ENCODE peak calls at places on chromosomes 3 and 15, in four cellular contexts. One of them, this sample, is unnamed.

GRCh38 chr3:127043041-127043641 is 60.2 kb downstream of the PLXNA1 start:
- DNase-seq in IMR-90: no peak
- DNase-seq in GM12878: no peak
- DNase-seq in K562: no peak
- DNase-seq in this sample: peak

GRCh38 chr15:96355561-96356129 is 25.1 kb downstream of the NR2F2 start:
- DNase-seq in IMR-90: no peak
- DNase-seq in GM12878: no peak
- DNase-seq in K562: no peak
- DNase-seq in this sample: no peak

GRCh38 chr3:17179381-17180205 is 294.8 kb downstream of the PLCL2 start:
- DNase-seq in IMR-90: peak
- DNase-seq in GM12878: peak
- DNase-seq in K562: no peak
- DNase-seq in this sample: no peak

GRCh38 chr3:104909721-104910120 is 457.0 kb upstream of the ALCAM start:
- DNase-seq in IMR-90: peak
- DNase-seq in GM12878: no peak
- DNase-seq in K562: no peak
- DNase-seq in this sample: no peak

GRCh38 chr3:79040701-79041100 is 727.1 kb downstream of the ROBO1 start:
- DNase-seq in IMR-90: peak
- DNase-seq in GM12878: no peak
- DNase-seq in K562: no peak
- DNase-seq in this sample: no peak

GRCh38 chr15:76998661-76999285 is 3.8 kb downstream of the PSTPIP1 start:
- DNase-seq in IMR-90: no peak
- DNase-seq in GM12878: no peak
- DNase-seq in K562: no peak
- DNase-seq in this sample: no peak

GRCh38 chr3:99319961-99320360 is 318.4 kb upstream of the COL8A1 start:
- DNase-seq in IMR-90: peak
- DNase-seq in GM12878: no peak
- DNase-seq in K562: no peak
- DNase-seq in this sample: no peak

GRCh38 chr15:100308222-100309007 is 33.4 kb downstream of the ADAMTS17 start:
- DNase-seq in IMR-90: no peak
- DNase-seq in GM12878: no peak
- DNase-seq in K562: no peak
- DNase-seq in this sample: no peak

GRCh38 chr15:88663216-88663615 is 24.4 kb downstream of the ISG20 start:
- DNase-seq in IMR-90: no peak
- DNase-seq in GM12878: no peak
- DNase-seq in K562: no peak
- DNase-seq in this sample: peak

GRCh38 chr3:194999491-194999890 is 271.5 kb downstream of the XXYLT1 start:
- DNase-seq in IMR-90: no peak
- DNase-seq in GM12878: no peak
- DNase-seq in K562: no peak
- DNase-seq in this sample: no peak

GRCh38 chr3:72070005-72070404 is 285.1 kb upstream of the PROK2 start:
- DNase-seq in IMR-90: no peak
- DNase-seq in GM12878: no peak
- DNase-seq in K562: no peak
- DNase-seq in this sample: no peak

GRCh38 chr3:187046033-187046432 is 93.3 kb downstream of the RPL39L start:
- DNase-seq in IMR-90: no peak
- DNase-seq in GM12878: no peak
- DNase-seq in K562: no peak
- DNase-seq in this sample: no peak

GRCh38 chr3:34212671-34213070 is 414.2 kb downstream of the PDCD6IP start:
- DNase-seq in IMR-90: peak
- DNase-seq in GM12878: no peak
- DNase-seq in K562: no peak
- DNase-seq in this sample: no peak

GRCh38 chr3:38102073-38102844 is 34.7 kb downstream of the ACAA1 start:
- DNase-seq in IMR-90: no peak
- DNase-seq in GM12878: no peak
- DNase-seq in K562: no peak
- DNase-seq in this sample: no peak

GRCh38 chr3:182284793-182285192 is 508.5 kb upstream of the ATP11B start:
- DNase-seq in IMR-90: no peak
- DNase-seq in GM12878: no peak
- DNase-seq in K562: no peak
- DNase-seq in this sample: peak

DNA sequence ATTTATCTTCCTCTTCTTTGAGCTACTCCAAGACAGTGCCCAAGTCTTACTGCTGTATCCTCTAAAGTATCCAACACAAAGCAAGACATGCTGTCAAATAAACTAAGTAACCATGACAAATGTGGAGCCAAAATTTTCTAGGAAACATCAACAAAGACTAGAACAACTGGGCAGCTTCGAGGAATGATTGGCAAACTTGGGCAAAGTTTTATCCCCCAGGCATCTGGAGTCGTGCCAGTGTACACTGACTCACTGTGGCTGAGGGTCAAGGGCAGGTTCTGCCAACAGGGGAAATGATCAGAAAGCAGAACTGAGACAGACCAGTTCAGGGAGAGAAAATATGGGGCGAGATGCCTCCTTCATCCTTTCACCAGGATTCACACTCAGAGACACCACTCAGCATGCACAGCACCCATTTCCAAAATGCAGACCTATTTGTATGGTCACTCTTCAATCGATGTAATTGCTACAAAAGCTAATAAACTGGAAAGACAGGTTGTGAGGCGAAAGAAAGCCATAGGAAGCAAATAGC is 65.8 kb downstream of the MB21D2 start:
- DNase-seq in IMR-90: peak
- DNase-seq in GM12878: no peak
- DNase-seq in K562: no peak
- DNase-seq in this sample: no peak
- TF ChIP-seq CHD1 in IMR-90: no peak
- TF ChIP-seq CHD1 in GM12878: no peak
- TF ChIP-seq CHD1 in K562: no peak
- TF ChIP-seq CHD1 in this sample: no peak

DNA sequence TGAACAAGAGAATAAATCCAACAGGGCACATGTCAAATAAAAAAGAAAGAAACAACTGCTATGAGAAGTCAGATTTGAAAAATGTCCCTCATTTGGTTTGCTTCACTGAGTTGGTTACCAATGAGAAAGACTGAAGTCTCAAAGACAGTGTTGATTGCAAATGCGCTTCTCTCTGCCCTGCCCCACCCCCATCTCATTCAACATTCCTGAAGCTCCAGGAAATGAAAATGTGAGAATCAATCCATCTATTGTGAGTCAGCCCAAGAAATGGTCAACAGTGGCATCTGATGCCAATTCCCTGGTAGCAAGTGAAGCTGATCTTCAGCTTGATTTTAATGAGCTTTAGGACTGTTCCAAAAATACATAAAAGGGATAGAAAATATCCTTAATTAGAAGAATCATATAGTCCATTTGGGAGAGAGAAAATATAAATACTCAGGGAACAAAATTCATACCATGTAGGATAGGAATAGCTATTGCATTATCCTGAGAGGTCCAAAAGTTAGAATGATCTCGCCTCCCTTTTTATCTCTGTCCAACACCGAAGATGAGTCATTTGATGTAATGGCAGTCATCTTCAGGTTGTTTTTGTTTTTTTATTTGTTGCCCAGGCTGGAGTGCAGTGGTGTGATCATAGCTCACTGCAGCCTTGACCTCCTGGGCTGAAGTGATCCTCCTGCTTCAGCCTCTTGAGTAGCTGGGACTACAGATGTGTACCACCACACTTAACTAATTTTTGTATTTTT is 200.3 kb upstream of the UMPS start:
- DNase-seq in IMR-90: no peak
- DNase-seq in GM12878: no peak
- DNase-seq in K562: no peak
- DNase-seq in this sample: no peak
- TF ChIP-seq CHD1 in IMR-90: no peak
- TF ChIP-seq CHD1 in GM12878: no peak
- TF ChIP-seq CHD1 in K562: no peak
- TF ChIP-seq CHD1 in this sample: no peak

DNA sequence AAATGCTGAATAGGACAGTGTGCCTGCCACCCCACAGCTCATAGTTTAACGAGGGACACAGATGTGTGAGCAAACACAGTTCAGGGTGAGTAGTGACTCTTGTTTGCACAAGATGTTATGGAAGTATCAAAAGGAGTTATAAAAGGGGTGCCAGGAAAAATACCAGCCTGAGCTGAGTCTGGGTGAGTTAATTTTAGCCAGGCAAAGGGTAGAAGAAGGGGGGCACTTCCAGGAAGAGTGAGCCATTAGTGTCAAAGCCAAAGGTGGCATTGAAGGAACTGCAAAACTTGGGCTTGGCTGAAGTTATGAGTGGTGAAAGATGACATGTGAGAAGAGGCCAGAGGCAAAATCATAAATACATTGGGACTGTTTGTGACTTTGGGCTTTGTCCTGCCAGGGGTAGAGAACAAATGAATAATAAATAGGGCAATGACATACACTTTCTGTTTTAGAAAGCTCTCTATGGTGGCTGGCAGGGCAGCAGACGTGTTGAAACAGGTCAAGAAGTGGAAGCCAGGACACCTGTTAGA is 1.9 kb upstream of the SPPL2A start:
- DNase-seq in IMR-90: no peak
- DNase-seq in GM12878: no peak
- DNase-seq in K562: no peak
- DNase-seq in this sample: no peak
- TF ChIP-seq CHD1 in IMR-90: no peak
- TF ChIP-seq CHD1 in GM12878: no peak
- TF ChIP-seq CHD1 in K562: no peak
- TF ChIP-seq CHD1 in this sample: no peak

GRCh38 chr3:70871909-70872656 is 559.6 kb upstream of the MDFIC2 start:
- DNase-seq in IMR-90: peak
- DNase-seq in GM12878: no peak
- DNase-seq in K562: no peak
- DNase-seq in this sample: no peak
- TF ChIP-seq CHD1 in IMR-90: no peak
- TF ChIP-seq CHD1 in GM12878: no peak
- TF ChIP-seq CHD1 in K562: no peak
- TF ChIP-seq CHD1 in this sample: no peak

DNA sequence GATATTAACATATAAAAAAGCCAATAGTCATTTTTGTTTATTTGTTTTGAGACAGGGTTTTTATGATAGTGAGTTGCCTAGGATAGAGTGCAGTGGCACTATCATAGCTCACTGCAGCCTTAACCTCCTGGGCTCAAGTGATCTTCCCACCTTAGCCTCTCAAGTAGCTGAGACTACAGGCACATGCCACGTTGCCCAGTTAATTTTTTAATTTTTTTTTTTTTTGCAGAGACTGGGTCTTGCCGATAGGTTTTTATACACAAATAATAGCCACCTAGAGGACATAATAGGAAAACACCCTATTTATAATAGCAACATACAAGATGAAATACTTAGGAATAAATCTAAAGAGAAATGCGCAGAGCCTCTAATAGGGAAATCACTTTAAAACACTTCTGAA is 13.3 kb downstream of the EIF3J start:
- DNase-seq in IMR-90: peak
- DNase-seq in GM12878: no peak
- DNase-seq in K562: no peak
- DNase-seq in this sample: no peak
- TF ChIP-seq CHD1 in IMR-90: no peak
- TF ChIP-seq CHD1 in GM12878: no peak
- TF ChIP-seq CHD1 in K562: no peak
- TF ChIP-seq CHD1 in this sample: no peak

DNA sequence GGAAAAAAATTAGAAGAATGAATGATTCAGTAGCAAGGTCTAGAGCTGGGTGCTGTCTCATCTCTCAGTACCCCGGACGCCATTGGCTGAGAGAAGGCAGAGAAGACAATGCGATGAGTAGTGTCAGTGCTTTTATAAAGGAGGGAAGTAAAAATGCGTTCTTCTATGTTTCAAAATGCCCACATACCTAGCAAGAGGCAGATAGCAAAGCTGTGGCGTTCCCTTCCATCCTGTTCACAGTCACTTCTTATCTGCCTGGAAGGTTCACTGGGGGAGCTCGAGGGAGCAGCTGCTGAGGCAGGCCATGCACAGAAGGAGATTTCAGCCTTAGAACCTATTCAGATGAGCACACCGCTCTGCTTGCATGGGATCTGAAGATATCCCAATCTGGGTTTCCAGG is 234.0 kb downstream of the RPLP1 start:
- DNase-seq in IMR-90: no peak
- DNase-seq in GM12878: no peak
- DNase-seq in K562: no peak
- DNase-seq in this sample: no peak
- TF ChIP-seq CHD1 in IMR-90: no peak
- TF ChIP-seq CHD1 in GM12878: no peak
- TF ChIP-seq CHD1 in K562: no peak
- TF ChIP-seq CHD1 in this sample: no peak

GRCh38 chr3:69121950-69122349 is 445 bp downstream of the LMOD3 start:
- DNase-seq in IMR-90: no peak
- DNase-seq in GM12878: no peak
- DNase-seq in K562: no peak
- DNase-seq in this sample: no peak

GRCh38 chr3:69120879-69121464 is 1.4 kb downstream of the LMOD3 start:
- DNase-seq in IMR-90: peak
- DNase-seq in GM12878: peak
- DNase-seq in K562: peak
- DNase-seq in this sample: peak

GRCh38 chr3:69121513-69121912 is 882 bp downstream of the LMOD3 start:
- DNase-seq in IMR-90: no peak
- DNase-seq in GM12878: no peak
- DNase-seq in K562: no peak
- DNase-seq in this sample: no peak

GRCh38 chr3:69119681-69120080 is 2.7 kb downstream of the LMOD3 start:
- DNase-seq in IMR-90: no peak
- DNase-seq in GM12878: no peak
- DNase-seq in K562: no peak
- DNase-seq in this sample: no peak

GRCh38 chr3:69122398-69122797 is at the start of gene LMOD3:
- DNase-seq in IMR-90: no peak
- DNase-seq in GM12878: no peak
- DNase-seq in K562: no peak
- DNase-seq in this sample: no peak
- TF ChIP-seq CHD1 in IMR-90: no peak
- TF ChIP-seq CHD1 in GM12878: no peak
- TF ChIP-seq CHD1 in K562: no peak
- TF ChIP-seq CHD1 in this sample: no peak

GRCh38 chr3:50340404-50341329 is at the start of gene RASSF1:
- DNase-seq in IMR-90: no peak
- DNase-seq in GM12878: no peak
- DNase-seq in K562: peak
- DNase-seq in this sample: peak
- TF ChIP-seq CHD1 in IMR-90: no peak
- TF ChIP-seq CHD1 in GM12878: peak
- TF ChIP-seq CHD1 in K562: peak
- TF ChIP-seq CHD1 in this sample: no peak

DNA sequence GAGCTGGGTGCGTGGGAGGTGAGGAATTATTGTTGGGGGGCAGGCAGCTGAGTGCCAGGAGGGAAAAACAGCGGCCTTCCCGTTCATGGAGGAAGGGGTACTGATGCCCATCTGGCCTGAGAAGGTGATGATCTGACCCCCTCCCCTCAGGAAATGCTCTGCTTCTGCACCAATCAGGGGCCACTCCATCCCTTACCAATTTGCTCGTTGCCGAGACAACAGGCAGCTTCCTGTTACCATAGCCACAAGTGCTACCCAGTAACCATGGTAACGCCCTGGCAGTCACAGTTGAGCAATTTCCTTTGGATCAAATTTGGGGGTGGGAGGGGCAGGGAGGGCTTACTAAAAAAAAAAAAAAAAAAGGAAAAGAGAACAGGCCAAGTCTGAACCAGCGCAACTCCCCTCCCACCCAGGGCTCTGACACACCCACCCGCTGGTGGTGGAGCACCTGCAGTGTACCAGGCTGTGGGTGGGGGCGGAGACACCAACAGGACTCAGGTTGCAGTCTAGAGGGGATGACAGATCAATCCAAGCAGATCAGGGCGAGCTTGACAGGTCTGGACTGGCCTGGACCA is 13.7 kb downstream of the CELF6 start:
- DNase-seq in IMR-90: peak
- DNase-seq in GM12878: no peak
- DNase-seq in K562: peak
- DNase-seq in this sample: no peak
- TF ChIP-seq CHD1 in IMR-90: no peak
- TF ChIP-seq CHD1 in GM12878: no peak
- TF ChIP-seq CHD1 in K562: no peak
- TF ChIP-seq CHD1 in this sample: no peak